ENCODE peak calls at places on chromosomes 16 and 17, in ten cellular contexts. S is mucosa of descending colon, Q is aorta, R is kidney, N is upper lobe of right lung, Z is adipocyte, D is pancreas, B is cardiac muscle cell, M is body of pancreas, I is ovary. G is an unnamed sample.
A peak's percentile ranks its signal among the peaks of the same experiment; 100 is the strongest.

GRCh38 chr16:82081271-82081670 is 46.2 kb downstream of the HSD17B2 start:
- DNase-seq in Z (no peak), M (no peak), D (no peak), B (no peak), R (no peak), Q (no peak), I (no peak), S (no peak), N (no peak), G (no peak)

GRCh38 chr16:73093146-73094144 is 45.5 kb upstream of the ZFHX3 start:
- DNase-seq in Q (peak; percentile 84), B (no peak), Z (peak; percentile 15), I (no peak), N (no peak), R (no peak), S (no peak), D (no peak), M (peak; percentile 9), G (no peak)

GRCh38 chr17:42131232-42131631 is 8.6 kb downstream of the HSPB9 start:
- DNase-seq in D (no peak), Z (no peak), B (no peak), N (no peak), R (no peak), Q (no peak), S (no peak), I (no peak), M (no peak), G (no peak)

GRCh38 chr17:65589321-65589720 is 27.9 kb upstream of the AXIN2 start:
- DNase-seq in M (no peak), N (no peak), S (no peak), Z (peak; percentile 6), B (no peak), I (no peak), R (peak; percentile 29), Q (no peak), D (no peak), G (no peak)

GRCh38 chr17:45688820-45689219 is 95.3 kb upstream of the CRHR1 start:
- DNase-seq in I (no peak), D (no peak), N (no peak), Q (no peak), Z (no peak), B (no peak), S (no peak), R (no peak), M (no peak), G (no peak)

GRCh38 chr17:67503184-67503583 is 126.1 kb downstream of the PITPNC1 start:
- DNase-seq in D (no peak), M (peak; percentile 51), S (no peak), R (no peak), Q (no peak), I (no peak), N (no peak), Z (no peak), B (no peak), G (no peak)

GRCh38 chr16:14097182-14097951 is 26.2 kb downstream of the MRTFB start:
- DNase-seq in M (peak; percentile 75), I (no peak), Q (no peak), B (peak; percentile 44), R (no peak), N (no peak), S (no peak), D (no peak), Z (no peak), G (no peak)

GRCh38 chr17:82709676-82710498 is 6.6 kb upstream of the FN3KRP start:
- DNase-seq in M (no peak), Z (no peak), D (no peak), N (no peak), R (peak; percentile 52), I (no peak), Q (no peak), B (no peak), S (peak; percentile 41), G (no peak)

GRCh38 chr16:49183911-49184310 is 97.7 kb downstream of the CBLN1 start:
- DNase-seq in M (peak; percentile 34), R (no peak), D (no peak), S (no peak), B (peak; percentile 62), I (no peak), Z (no peak), N (no peak), Q (no peak), G (peak; percentile 56)

GRCh38 chr17:50177983-50178834 is 12.4 kb downstream of the SGCA start:
- DNase-seq in I (peak; percentile 79), B (peak; percentile 74), Z (peak; percentile 95), Q (peak; percentile 95), S (peak; percentile 85), D (peak; percentile 92), N (peak; percentile 88), R (peak; percentile 90), M (peak; percentile 86), G (peak; percentile 90)

GRCh38 chr17:79749156-79749815 is 18.5 kb downstream of the ENPP7 start:
- DNase-seq in N (no peak), B (no peak), I (no peak), Q (no peak), M (no peak), D (no peak), R (no peak), S (no peak), Z (peak; percentile 83), G (peak; percentile 42)

GRCh38 chr17:51166987-51167931 is 1.0 kb downstream of the NME2 start:
- DNase-seq in S (peak; percentile 76), M (peak; percentile 65), I (peak; percentile 50), Q (peak; percentile 87), D (peak; percentile 85), B (peak; percentile 75), Z (peak; percentile 82), R (peak; percentile 83), N (peak; percentile 83), G (peak; percentile 92)

GRCh38 chr16:67967956-67968439 is 439 bp downstream of the SLC12A4 start:
- DNase-seq in R (peak; percentile 86), Q (peak; percentile 89), I (peak; percentile 55), D (peak; percentile 75), N (peak; percentile 79), Z (peak; percentile 86), S (no peak), B (no peak), M (peak; percentile 57), G (peak; percentile 89)

GRCh38 chr16:1745181-1745899 is 26.0 kb downstream of the NME3 start:
- DNase-seq in N (no peak), M (no peak), R (no peak), Z (peak; percentile 92), Q (no peak), S (no peak), I (no peak), D (no peak), B (no peak), G (no peak)

GRCh38 chr17:77746391-77746790 is 212.1 kb upstream of the TNRC6C start:
- DNase-seq in N (peak; percentile 32), B (no peak), S (no peak), Q (no peak), Z (no peak), M (no peak), R (no peak), I (no peak), D (no peak), G (no peak)
- H3K4me3 ChIP-seq in N (no peak overlapping the region), B (no peak overlapping the region), S (no peak overlapping the region), Q (no peak overlapping the region), Z (no peak overlapping the region), M (no peak overlapping the region), R (no peak overlapping the region), I (no peak overlapping the region), D (no peak overlapping the region), G (no peak overlapping the region)

GRCh38 chr17:7676533-7676932 is 10.8 kb downstream of the TP53 start:
- DNase-seq in R (no peak), D (no peak), N (no peak), S (no peak), B (no peak), M (no peak), Q (no peak), I (no peak), Z (no peak), G (peak; percentile 69)

GRCh38 chr17:7674934-7675333 is 12.4 kb downstream of the TP53 start:
- DNase-seq in S (no peak), Q (no peak), N (no peak), I (no peak), M (no peak), Z (no peak), R (no peak), B (no peak), D (no peak), G (peak; percentile 13)

GRCh38 chr17:7673239-7673638 is 14.1 kb downstream of the TP53 start:
- DNase-seq in R (no peak), D (no peak), Q (no peak), Z (no peak), M (peak; percentile 49), B (no peak), I (no peak), N (no peak), S (no peak), G (peak; percentile 73)

GRCh38 chr17:7677388-7678067 is 9.8 kb downstream of the TP53 start:
- DNase-seq in D (no peak), M (no peak), B (no peak), Q (no peak), I (no peak), R (no peak), S (no peak), Z (no peak), N (no peak), G (peak; percentile 79)
- H3K36me3 ChIP-seq in D (peaks cover 8% of the 10 kb centered on the region), M (peaks cover 18% of the 10 kb centered on the region), B (peaks cover 15% of the 10 kb centered on the region), Q (peaks cover 4% of the 10 kb centered on the region), I (no peaks in the 10 kb centered on the region), R (peaks cover 18% of the 10 kb centered on the region), S (peaks cover 14% of the 10 kb centered on the region), Z (peaks cover 30% of the 10 kb centered on the region), N (peaks cover 36% of the 10 kb centered on the region), G (peaks cover 28% of the 10 kb centered on the region)

GRCh38 chr16:20385844-20386832 is 18.4 kb downstream of the PDILT start:
- DNase-seq in S (no peak), R (no peak), Z (peak; percentile 81), D (peak; percentile 90), I (peak; percentile 48), Q (peak; percentile 84), N (peak; percentile 72), M (peak; percentile 89), B (peak; percentile 69), G (peak; percentile 84)
- H3K4me3 ChIP-seq in S (no peak overlapping the region), R (peak overlapping the region; percentile 32), Z (no peak overlapping the region), D (no peak overlapping the region), I (no peak overlapping the region), Q (no peak overlapping the region), N (no peak overlapping the region), M (no peak overlapping the region), B (no peak overlapping the region), G (peak overlapping the region; percentile 40)

GRCh38 chr16:11896776-11897175 is 19.0 kb downstream of the GSPT1 start:
- DNase-seq in N (no peak), Q (no peak), D (no peak), M (no peak), R (no peak), I (no peak), B (no peak), Z (peak; percentile 78), S (no peak), G (no peak)

GRCh38 chr16:11890231-11890630 is 25.5 kb downstream of the GSPT1 start:
- DNase-seq in Z (no peak), S (no peak), N (no peak), Q (no peak), R (no peak), B (no peak), I (no peak), M (no peak), D (no peak), G (no peak)

DNA sequence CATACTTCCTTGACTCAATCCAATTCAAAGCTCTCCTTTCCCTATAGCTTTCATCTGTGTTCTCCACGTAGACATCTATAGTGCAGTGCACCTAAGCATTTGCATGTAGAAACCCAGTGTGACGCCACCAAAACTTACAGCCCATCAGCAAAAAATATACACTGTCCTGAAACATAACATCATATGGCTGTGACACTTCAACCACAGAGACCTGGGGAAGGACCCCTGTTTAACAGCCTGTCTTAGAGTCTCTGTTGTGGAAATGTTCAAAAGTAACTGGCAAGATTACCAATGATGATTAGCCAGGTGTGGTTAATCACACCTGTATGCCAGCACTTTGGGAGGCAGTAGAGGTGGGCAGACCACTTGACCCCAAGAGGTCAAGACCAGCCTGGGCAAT is 22.2 kb downstream of the GSPT1 start:
- DNase-seq in M (no peak), R (no peak), I (no peak), B (no peak), D (no peak), N (no peak), Z (no peak), S (no peak), Q (no peak), G (no peak)
- H3K36me3 ChIP-seq in M (peaks cover 8% of the 10 kb centered on the region), R (peaks cover 15% of the 10 kb centered on the region), I (no peaks in the 10 kb centered on the region), B (peaks cover 46% of the 10 kb centered on the region), D (no peaks in the 10 kb centered on the region), N (peaks cover 70% of the 10 kb centered on the region), Z (peaks cover 62% of the 10 kb centered on the region), S (peaks cover 4% of the 10 kb centered on the region), Q (peaks cover 3% of the 10 kb centered on the region), G (peaks cover 19% of the 10 kb centered on the region)

G was measured in H7.